ENCODE peak calls at places on chromosomes 2 and 18, in seven cellular contexts. Z, C, K, V, G, W and H are unnamed samples.

GRCh38 chr18:35267161-35267651 is 22.8 kb downstream of the ZSCAN30 start:
- DNase-seq in K (no peak), W (no peak), V (peak), Z (peak), C (peak), G (no peak), H (peak)

GRCh38 chr2:204753841-204754240 is 208.6 kb downstream of the PARD3B start:
- DNase-seq in K (no peak), W (no peak), C (peak), V (no peak), Z (no peak), G (no peak), H (no peak)

GRCh38 chr2:46824611-46825010 is 91.0 kb downstream of the MCFD2 start:
- DNase-seq in Z (no peak), C (no peak), K (no peak), W (no peak), V (no peak), G (no peak), H (no peak)

GRCh38 chr2:151363709-151364108 is 6.3 kb downstream of the TNFAIP6 start:
- DNase-seq in V (no peak), C (peak), K (no peak), Z (no peak), W (no peak), G (peak), H (no peak)

GRCh38 chr2:73870084-73870483 is 22.7 kb upstream of the ACTG2 start:
- DNase-seq in W (no peak), G (no peak), V (peak), C (peak), K (peak), Z (peak), H (no peak)

GRCh38 chr2:227370791-227371312 is 8.3 kb downstream of the TM4SF20 start:
- DNase-seq in V (no peak), C (peak), G (no peak), Z (no peak), W (no peak), K (peak), H (no peak)

GRCh38 chr2:230870544-230871360 is 6.0 kb downstream of the ITM2C start:
- DNase-seq in W (peak), G (no peak), Z (peak), C (no peak), V (peak), K (no peak), H (no peak)

GRCh38 chr2:21754164-21754788 is 630.5 kb downstream of the TDRD15 start:
- DNase-seq in V (no peak), C (peak), K (no peak), W (peak), Z (no peak), G (no peak), H (no peak)

GRCh38 chr2:178449700-178450573 is 1.0 kb downstream of the PRKRA start:
- DNase-seq in G (peak), C (peak), W (no peak), K (no peak), V (no peak), Z (no peak), H (peak)

GRCh38 chr2:16589465-16589864 is 76.2 kb downstream of the CYRIA start:
- DNase-seq in Z (no peak), G (no peak), V (no peak), C (no peak), W (no peak), K (no peak), H (no peak)

GRCh38 chr2:47344890-47345583 is 57.9 kb upstream of the MSH2 start:
- DNase-seq in V (peak), Z (peak), C (no peak), K (no peak), G (no peak), W (peak), H (no peak)

GRCh38 chr2:182767578-182767977 is 51.5 kb downstream of the DNAJC10 start:
- DNase-seq in W (peak), G (no peak), V (no peak), K (no peak), Z (no peak), C (peak), H (no peak)

GRCh38 chr2:180625006-180625844 is 355.2 kb upstream of the UBE2E3 start:
- DNase-seq in C (peak), W (no peak), V (no peak), G (no peak), Z (no peak), K (peak), H (no peak)

GRCh38 chr2:43117521-43118143 is 108.8 kb downstream of the ZFP36L2 start:
- DNase-seq in K (no peak), C (no peak), W (no peak), Z (no peak), V (no peak), G (no peak), H (no peak)

GRCh38 chr18:70332694-70333093 is 43.8 kb downstream of the SOCS6 start:
- DNase-seq in K (no peak), G (no peak), C (peak), V (no peak), W (no peak), Z (no peak), H (no peak)

GRCh38 chr2:202102425-202103005 is 29.5 kb downstream of the KIAA2012 start:
- DNase-seq in W (no peak), V (no peak), K (no peak), C (no peak), G (no peak), Z (no peak), H (no peak)

GRCh38 chr2:95115418-95115817 is 6.2 kb downstream of the MRPS5 start:
- DNase-seq in W (peak), K (peak), V (peak), G (peak), Z (peak), C (peak), H (peak)

GRCh38 chr2:10035633-10036032 is 7.7 kb upstream of the KLF11 start:
- DNase-seq in G (no peak), V (no peak), C (no peak), K (no peak), Z (no peak), W (no peak), H (no peak)

GRCh38 chr2:40281021-40281940 is 170.6 kb downstream of the SLC8A1 start:
- DNase-seq in W (peak), C (peak), K (peak), Z (no peak), G (no peak), V (no peak), H (no peak)

GRCh38 chr2:4368907-4369306 is 665.5 kb downstream of the DCDC2C start:
- DNase-seq in C (no peak), G (no peak), K (no peak), V (no peak), W (no peak), Z (no peak), H (no peak)

GRCh38 chr2:217972490-217972889 is 30.3 kb downstream of the TNS1 start:
- DNase-seq in C (peak), V (no peak), K (no peak), G (no peak), Z (no peak), W (no peak), H (no peak)

GRCh38 chr2:70448041-70448440 is 105.6 kb downstream of the TGFA start:
- DNase-seq in W (no peak), C (no peak), K (no peak), G (no peak), V (no peak), Z (no peak), H (no peak)

GRCh38 chr2:174546519-174547506 is 50.8 kb downstream of the WIPF1 start:
- DNase-seq in W (peak), C (peak), V (no peak), K (no peak), G (peak), Z (no peak), H (peak)

GRCh38 chr2:231781798-231782726 is 980 bp upstream of the PDE6D start:
- DNase-seq in W (no peak), V (no peak), Z (peak), C (peak), K (no peak), G (no peak), H (peak)

GRCh38 chr2:189287982-189288494 is 108.5 kb upstream of the COL5A2 start:
- DNase-seq in C (peak), K (peak), G (peak), W (peak), V (no peak), Z (no peak), H (no peak)

GRCh38 chr2:226154610-226155009 is 645.0 kb downstream of the IRS1 start:
- DNase-seq in G (no peak), K (no peak), V (no peak), C (no peak), W (no peak), Z (no peak), H (no peak)

GRCh38 chr18:57759650-57760049 is 43.5 kb downstream of the ATP8B1 start:
- DNase-seq in C (peak), V (no peak), G (no peak), Z (no peak), K (no peak), W (no peak), H (no peak)

GRCh38 chr2:240624950-240625621 is at the start of gene GPR35:
- DNase-seq in G (peak), C (peak), W (no peak), V (peak), Z (peak), K (no peak), H (peak)

GRCh38 chr2:28986429-28986828 is 5.3 kb downstream of the TOGARAM2 start:
- DNase-seq in W (peak), K (no peak), C (peak), Z (no peak), G (no peak), V (no peak), H (no peak)

GRCh38 chr2:14634223-14634884 is 1.8 kb downstream of the LRATD1 start:
- DNase-seq in G (peak), W (peak), V (peak), Z (peak), K (peak), C (peak), H (no peak)

GRCh38 chr18:47930844-47931706 is 616 bp upstream of the SMAD2 start:
- DNase-seq in K (peak), V (peak), G (peak), Z (peak), C (peak), W (peak), H (peak)

GRCh38 chr2:191614759-191615158 is 63.2 kb upstream of the NABP1 start:
- DNase-seq in G (no peak), K (no peak), Z (no peak), C (no peak), W (no peak), V (no peak), H (no peak)

GRCh38 chr2:38591152-38591551 is 11.6 kb downstream of the HNRNPLL start:
- DNase-seq in K (no peak), V (no peak), Z (no peak), G (no peak), W (no peak), C (no peak), H (no peak)

GRCh38 chr2:38597115-38597514 is 5.6 kb downstream of the HNRNPLL start:
- DNase-seq in C (no peak), Z (no peak), V (no peak), G (no peak), W (no peak), K (no peak), H (no peak)

GRCh38 chr2:38596229-38596628 is 6.5 kb downstream of the HNRNPLL start:
- DNase-seq in G (no peak), V (no peak), W (no peak), C (no peak), K (no peak), Z (no peak), H (no peak)

GRCh38 chr2:38590053-38590452 is 12.7 kb downstream of the HNRNPLL start:
- DNase-seq in G (no peak), V (no peak), Z (no peak), W (no peak), C (peak), K (no peak), H (no peak)

DNA sequence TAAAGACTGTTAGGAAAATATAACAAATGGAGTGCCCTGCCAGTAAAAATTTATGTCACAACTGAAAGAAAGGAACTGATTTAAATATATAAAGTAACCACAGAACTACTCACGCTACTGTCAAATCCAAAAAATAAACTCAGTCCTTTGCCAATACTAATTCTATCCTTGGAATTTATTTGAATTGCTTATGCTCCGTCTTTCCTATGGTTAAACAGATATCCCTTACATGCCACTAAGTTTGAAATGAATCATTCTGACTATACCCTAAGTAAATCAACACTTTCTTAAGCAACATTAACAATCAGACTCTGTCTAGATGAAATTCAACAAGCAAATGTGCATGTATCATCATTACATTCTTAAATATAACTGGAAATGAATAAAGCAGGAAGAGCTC is 9.8 kb downstream of the HNRNPLL start:
- DNase-seq in C (peak), Z (no peak), V (no peak), K (no peak), W (no peak), G (no peak), H (no peak)
- TF ChIP-seq CTCF in C (no peak), Z (no peak), V (no peak), K (no peak), W (no peak), G (no peak), H (no peak)

DNA sequence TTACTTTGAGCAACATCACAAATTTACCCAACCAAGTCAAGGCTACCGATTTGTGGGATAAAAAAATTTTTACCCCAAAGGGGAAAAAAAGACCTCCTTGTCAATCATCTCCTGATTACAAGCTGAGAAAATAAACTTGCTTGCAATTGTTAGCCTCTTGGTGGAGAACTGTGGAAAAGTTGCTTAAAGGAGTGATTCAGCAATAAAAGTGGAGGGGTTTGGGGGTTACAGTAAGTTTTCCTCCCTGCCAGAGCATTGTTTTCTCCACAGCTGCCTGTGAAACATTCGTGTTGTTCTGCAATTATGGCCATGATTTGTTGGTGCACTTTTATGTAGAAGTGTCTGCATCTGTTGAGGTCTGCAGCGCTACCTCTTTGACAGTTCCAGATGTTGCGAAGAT is 82.6 kb downstream of the EN1 start:
- DNase-seq in Z (no peak), W (no peak), V (no peak), G (no peak), K (no peak), C (no peak), H (no peak)
- TF ChIP-seq CTCF in Z (no peak), W (no peak), V (no peak), G (no peak), K (no peak), C (no peak), H (no peak)

DNA sequence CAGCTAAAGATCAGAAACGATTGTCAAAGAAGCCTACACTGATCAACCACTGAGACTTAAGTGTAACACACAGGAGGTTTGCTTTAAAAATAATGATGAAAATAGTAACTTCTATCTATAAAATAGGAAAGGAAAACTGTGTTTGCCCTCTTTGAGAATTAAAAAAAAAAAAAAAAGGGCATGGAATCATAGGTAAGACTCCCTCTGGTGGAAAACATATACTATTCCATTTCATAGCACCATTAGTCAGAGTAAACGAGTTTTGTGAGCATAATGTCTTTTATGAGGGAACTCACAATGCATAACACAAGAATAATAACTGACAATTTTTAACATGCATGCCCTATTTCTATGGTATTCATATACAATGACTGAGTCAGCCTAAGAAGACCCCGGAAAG is 36.3 kb downstream of the SLC35F5 start:
- DNase-seq in V (no peak), K (no peak), W (no peak), Z (no peak), G (no peak), C (peak), H (no peak)
- TF ChIP-seq CTCF in V (no peak), K (peak), W (peak), Z (peak), G (no peak), C (peak), H (peak)

GRCh38 chr2:101831351-101831865 is 133.9 kb downstream of the MAP4K4 start:
- DNase-seq in C (peak), Z (peak), V (peak), W (peak), G (peak), K (peak), H (peak)

GRCh38 chr2:101830146-101830545 is 132.6 kb downstream of the MAP4K4 start:
- DNase-seq in C (peak), G (no peak), W (no peak), K (no peak), Z (no peak), V (no peak), H (no peak)

GRCh38 chr2:101830555-101830954 is 133.0 kb downstream of the MAP4K4 start:
- DNase-seq in W (no peak), C (peak), V (no peak), Z (no peak), K (no peak), G (peak), H (no peak)

GRCh38 chr2:101833890-101834523 is 136.5 kb downstream of the MAP4K4 start:
- DNase-seq in V (no peak), G (no peak), W (no peak), K (no peak), C (no peak), Z (no peak), H (no peak)

DNA sequence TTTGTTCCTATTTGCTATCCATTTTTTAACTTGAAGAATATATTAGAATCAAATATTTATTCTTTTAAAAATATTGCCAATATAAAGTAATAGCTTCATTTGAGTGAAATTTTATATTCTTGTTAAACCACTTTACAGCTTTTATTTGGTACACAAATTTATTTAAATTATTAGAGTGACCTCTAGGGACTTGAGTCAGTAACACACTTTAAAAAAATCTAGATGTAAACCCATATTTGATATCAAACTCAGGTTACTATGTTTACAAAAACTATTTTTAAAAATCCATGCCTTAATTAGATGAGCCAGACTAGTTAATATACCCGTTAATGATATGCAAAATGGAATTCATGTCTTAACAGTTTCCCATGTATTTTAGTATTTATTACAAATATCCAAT is 134.6 kb downstream of the MAP4K4 start:
- DNase-seq in W (no peak), V (no peak), G (no peak), Z (no peak), C (peak), K (no peak), H (no peak)
- TF ChIP-seq CTCF in W (peak), V (peak), G (no peak), Z (no peak), C (peak), K (peak), H (peak)